ENCODE peak calls at places on chromosomes 5 and 9, in six cellular contexts. Y, T, Z, L, Q and C are unnamed samples.

GRCh38 chr5:106766913-106767312 is 903.8 kb downstream of the EFNA5 start:
- DNase-seq in Y (no peak), T (no peak), Z (no peak), L (no peak), Q (no peak), C (no peak)

GRCh38 chr9:90805006-90805993 is 3.7 kb downstream of the SYK start:
- DNase-seq in Y (peak; percentile 75), T (no peak), Z (no peak), L (no peak), Q (no peak), C (no peak)

GRCh38 chr5:77431286-77431685 is 60.8 kb downstream of the WDR41 start:
- DNase-seq in Y (no peak), T (no peak), Z (no peak), L (no peak), Q (no peak), C (no peak)

GRCh38 chr9:107481035-107481434 is 8.5 kb downstream of the KLF4 start:
- DNase-seq in Y (no peak), T (no peak), Z (no peak), L (no peak), Q (no peak), C (no peak)

GRCh38 chr9:94922691-94923107 is 196.2 kb downstream of the AOPEP start:
- DNase-seq in Y (no peak), T (peak; percentile 72), Z (no peak), L (no peak), Q (no peak), C (no peak)

GRCh38 chr5:79020861-79021561 is 35.9 kb upstream of the ARSB start:
- DNase-seq in Y (peak; percentile 80), T (peak; percentile 52), Z (no peak), L (no peak), Q (peak; percentile 55), C (peak; percentile 46)

GRCh38 chr9:34989946-34990635 is 546 bp downstream of the DNAJB5 start:
- DNase-seq in Y (peak; percentile 92), T (peak; percentile 74), Z (peak; percentile 60), L (peak; percentile 82), Q (peak; percentile 52), C (peak; percentile 67)

GRCh38 chr5:134536876-134537275 is 11.4 kb downstream of the JADE2 start:
- DNase-seq in Y (no peak), T (no peak), Z (no peak), L (no peak), Q (no peak), C (no peak)

GRCh38 chr5:126171916-126172315 is 251.3 kb upstream of the GRAMD2B start:
- DNase-seq in Y (peak; percentile 14), T (no peak), Z (no peak), L (no peak), Q (no peak), C (no peak)

GRCh38 chr5:132425009-132425937 is 55.8 kb downstream of the SLC22A5 start:
- DNase-seq in Y (no peak), T (no peak), Z (no peak), L (no peak), Q (peak; percentile 82), C (peak; percentile 81)

DNA sequence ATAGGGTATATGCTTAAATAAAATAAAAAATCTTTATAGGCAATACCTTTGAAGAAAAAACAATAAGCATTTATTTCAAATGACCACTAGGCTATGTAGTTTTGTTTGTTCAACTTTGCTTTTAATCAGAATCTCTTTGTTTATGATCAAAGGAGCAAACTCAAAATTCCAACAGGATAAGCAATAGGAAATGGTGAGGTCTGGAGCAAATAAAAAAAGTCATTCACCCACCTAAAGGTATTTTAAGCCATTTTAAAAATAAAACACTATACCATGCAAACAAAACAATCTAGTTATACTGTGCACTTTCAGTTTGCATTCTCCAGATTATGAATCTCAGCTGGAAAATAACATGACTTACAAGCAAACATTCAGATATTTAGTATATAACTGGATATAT is 35.3 kb upstream of the CYFIP2 start:
- DNase-seq in Y (no peak), T (no peak), Z (no peak), L (no peak), Q (no peak), C (no peak)
- TF ChIP-seq CTCF in Y (no peak), T (no peak), Z (no peak), L (no peak), Q (no peak), C (no peak)

GRCh38 chr5:5933651-5934050 is 444.7 kb downstream of the MED10 start:
- DNase-seq in Y (no peak), T (no peak), Z (no peak), L (no peak), Q (no peak), C (no peak)
- TF ChIP-seq CTCF in Y (no peak), T (no peak), Z (no peak), L (no peak), Q (no peak), C (no peak)

GRCh38 chr5:146395233-146395632 is 51.9 kb upstream of the TCERG1 start:
- DNase-seq in Y (peak; percentile 26), T (no peak), Z (no peak), L (no peak), Q (no peak), C (no peak)

GRCh38 chr5:146394486-146394885 is 52.6 kb upstream of the TCERG1 start:
- DNase-seq in Y (no peak), T (no peak), Z (no peak), L (no peak), Q (no peak), C (no peak)

GRCh38 chr5:146388418-146388817 is 49.8 kb downstream of the POU4F3 start:
- DNase-seq in Y (no peak), T (no peak), Z (no peak), L (no peak), Q (no peak), C (no peak)

DNA sequence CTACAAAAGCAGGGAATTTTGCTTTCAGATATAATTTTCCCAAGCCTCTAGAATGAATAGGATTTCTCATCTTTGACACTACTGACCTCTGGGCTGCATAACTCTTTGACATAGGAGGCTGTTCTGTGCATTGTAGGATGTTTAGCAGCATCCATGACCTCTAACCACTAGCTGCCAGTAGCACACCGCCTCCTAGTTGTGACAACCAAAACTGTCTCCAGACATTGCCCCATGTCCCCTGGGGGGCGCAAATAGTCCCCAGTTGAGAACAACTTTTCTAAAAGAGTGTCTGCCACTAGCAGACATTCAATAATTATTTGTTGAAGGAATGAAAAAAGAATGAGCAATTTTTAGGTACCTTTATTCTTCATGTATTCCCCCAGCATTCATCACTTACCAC is 51.8 kb downstream of the POU4F3 start:
- DNase-seq in Y (peak; percentile 36), T (no peak), Z (no peak), L (no peak), Q (no peak), C (no peak)
- TF ChIP-seq CTCF in Y (peak; percentile 24), T (no peak), Z (no peak), L (no peak), Q (no peak), C (no peak)

GRCh38 chr9:126459126-126459525 is 132.5 kb downstream of the MVB12B start:
- DNase-seq in Y (no peak), T (no peak), Z (no peak), L (no peak), Q (no peak), C (no peak)
- TF ChIP-seq CTCF in Y (no peak), T (no peak), Z (no peak), L (no peak), Q (no peak), C (no peak)

DNA sequence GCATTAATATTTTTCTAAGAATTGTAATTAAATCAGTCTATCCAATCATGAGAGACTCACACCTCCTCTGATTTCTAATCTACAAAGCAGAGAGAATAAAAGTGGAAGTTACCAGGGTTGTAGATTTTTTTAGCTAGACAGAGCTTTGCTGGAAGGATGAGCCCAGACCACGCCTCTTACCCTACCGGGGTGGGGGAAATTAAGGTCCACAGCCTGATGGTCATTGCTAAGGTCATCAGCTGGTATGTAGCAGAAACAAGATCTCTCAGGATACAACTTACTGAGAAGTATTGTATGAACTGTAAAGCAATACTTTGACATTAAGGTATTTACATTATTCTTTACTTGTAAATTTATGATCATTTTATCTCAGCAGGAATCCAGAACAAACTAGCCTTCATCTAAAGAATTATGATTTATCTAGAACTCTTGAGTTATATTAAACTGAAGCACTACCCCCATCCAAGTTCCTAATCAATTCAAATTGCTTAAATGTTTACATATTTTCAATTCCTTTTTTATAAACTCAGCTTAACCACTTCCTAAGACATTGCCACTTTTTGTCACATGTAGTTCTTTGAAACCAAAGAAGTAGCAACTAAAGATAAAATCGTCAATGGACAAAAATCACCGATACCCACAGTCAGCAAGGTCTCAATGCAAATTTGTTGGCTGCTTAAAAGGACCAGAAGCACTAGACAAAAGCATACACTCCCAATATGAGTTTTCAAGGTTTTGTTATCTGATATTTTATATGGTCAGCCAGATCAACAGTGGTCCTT is 225.8 kb upstream of the DAPK1 start:
- DNase-seq in Y (no peak), T (no peak), Z (no peak), L (no peak), Q (no peak), C (no peak)
- TF ChIP-seq CTCF in Y (no peak), T (no peak), Z (no peak), L (no peak), Q (no peak), C (no peak)

GRCh38 chr5:141040093-141040762 is 10.9 kb upstream of the PCDHB1 start:
- DNase-seq in Y (peak; percentile 75), T (peak; percentile 18), Z (no peak), L (no peak), Q (no peak), C (no peak)
- TF ChIP-seq CTCF in Y (peak; percentile 80), T (peak; percentile 31), Z (no peak), L (peak; percentile 23), Q (no peak), C (peak; percentile 3)